ENCODE peak calls at places on chromosomes 2 and 18, in five cellular contexts. W, T, I, V and L are unnamed samples.

GRCh38 chr2:65922794-65923193 is 490.4 kb upstream of the SPRED2 start:
- DNase-seq in W (no peak), T (no peak), I (no peak), V (no peak), L (no peak)

GRCh38 chr2:234450431-234451095 is 46.3 kb downstream of the ARL4C start:
- DNase-seq in W (no peak), T (no peak), I (no peak), V (no peak), L (no peak)

GRCh38 chr2:138827426-138828054 is 47.4 kb upstream of the NXPH2 start:
- DNase-seq in W (peak), T (no peak), I (peak), V (no peak), L (no peak)

GRCh38 chr2:198695879-198696278 is 761.9 kb downstream of the SATB2 start:
- DNase-seq in W (no peak), T (no peak), I (no peak), V (no peak), L (no peak)

GRCh38 chr2:45227347-45227746 is 218.1 kb upstream of the SIX2 start:
- DNase-seq in W (no peak), T (no peak), I (no peak), V (no peak), L (no peak)

GRCh38 chr2:164024396-164024795 is 288.6 kb upstream of the FIGN start:
- DNase-seq in W (no peak), T (no peak), I (no peak), V (no peak), L (no peak)

GRCh38 chr2:54572262-54572635 is 116.1 kb downstream of the SPTBN1 start:
- DNase-seq in W (no peak), T (no peak), I (peak), V (no peak), L (no peak)

GRCh38 chr2:196176142-196176738 is 4.9 kb upstream of the STK17B start:
- DNase-seq in W (no peak), T (peak), I (no peak), V (peak), L (no peak)

GRCh38 chr18:72342933-72343332 is 201.2 kb downstream of the CBLN2 start:
- DNase-seq in W (no peak), T (no peak), I (no peak), V (no peak), L (no peak)

GRCh38 chr2:178529194-178529593 is 48.9 kb downstream of the PLEKHA3 start:
- DNase-seq in W (no peak), T (no peak), I (no peak), V (no peak), L (no peak)

GRCh38 chr18:56173542-56174220 is 464.7 kb downstream of the TXNL1 start:
- DNase-seq in W (no peak), T (no peak), I (no peak), V (no peak), L (no peak)

GRCh38 chr2:188403676-188404075 is 112.0 kb downstream of the GULP1 start:
- DNase-seq in W (no peak), T (no peak), I (no peak), V (no peak), L (no peak)

GRCh38 chr2:180472133-180472532 is 465.0 kb upstream of the CWC22 start:
- DNase-seq in W (no peak), T (no peak), I (no peak), V (no peak), L (no peak)

GRCh38 chr2:119408221-119408619 is 23.4 kb upstream of the TMEM37 start:
- DNase-seq in W (no peak), T (no peak), I (no peak), V (no peak), L (peak)

GRCh38 chr2:152486737-152487063 is 151.7 kb downstream of the FMNL2 start:
- DNase-seq in W (no peak), T (no peak), I (no peak), V (no peak), L (no peak)

GRCh38 chr2:226207671-226208070 is 591.9 kb downstream of the IRS1 start:
- DNase-seq in W (peak), T (no peak), I (no peak), V (no peak), L (no peak)

GRCh38 chr2:98656800-98657199 is 48.4 kb downstream of the UNC50 start:
- DNase-seq in W (no peak), T (no peak), I (no peak), V (no peak), L (no peak)

GRCh38 chr18:5630057-5630765 is 86.4 kb upstream of the EPB41L3 start:
- DNase-seq in W (no peak), T (no peak), I (no peak), V (no peak), L (peak)

GRCh38 chr2:159168707-159169106 is 117.8 kb downstream of the WDSUB1 start:
- DNase-seq in W (no peak), T (no peak), I (peak), V (no peak), L (no peak)

GRCh38 chr2:197258580-197258979 is 52.0 kb downstream of the ANKRD44 start:
- DNase-seq in W (no peak), T (no peak), I (no peak), V (no peak), L (no peak)

GRCh38 chr2:158889135-158889853 is 79.1 kb upstream of the TANC1 start:
- DNase-seq in W (no peak), T (no peak), I (peak), V (no peak), L (no peak)